ENCODE peak calls at places on chromosomes 12 and 14, in seven cellular contexts. F is thyroid gland; S is hippocampal formation; E is HT1080; B is effector CD8-positive, alpha-beta T cell; Z is GM04503; G is left colon. D is an unnamed sample.

GRCh38 chr14:32224731-32225377 is 21.8 kb upstream of the RNU6-8 start:
- DNase-seq in F (peak; percentile 64), S (no peak), E (peak; percentile 79), B (no peak), Z (no peak), G (peak; percentile 20), D (no peak)

GRCh38 chr12:106304001-106304421 is 1.5 kb downstream of the TCP11L2 start:
- DNase-seq in F (peak; percentile 70), S (peak; percentile 81), E (no peak), B (no peak), Z (no peak), G (no peak), D (no peak)

GRCh38 chr14:67516679-67517078 is 16.4 kb upstream of the PLEKHH1 start:
- DNase-seq in F (no peak), S (no peak), E (no peak), B (no peak), Z (no peak), G (no peak), D (no peak)

GRCh38 chr14:36516719-36517241 is 3.3 kb downstream of the NKX2-1 start:
- DNase-seq in F (peak; percentile 64), S (no peak), E (no peak), B (no peak), Z (no peak), G (no peak), D (no peak)

GRCh38 chr14:58171090-58171489 is 19.1 kb upstream of the ARMH4 start:
- DNase-seq in F (peak; percentile 88), S (no peak), E (peak; percentile 88), B (no peak), Z (peak; percentile 47), G (peak; percentile 71), D (peak; percentile 66)

GRCh38 chr14:50741571-50741970 is 73.5 kb upstream of the SAV1 start:
- DNase-seq in F (no peak), S (no peak), E (peak; percentile 70), B (no peak), Z (no peak), G (no peak), D (no peak)

GRCh38 chr12:131618303-131618658 is 92.6 kb upstream of the SFSWAP start:
- DNase-seq in F (no peak), S (no peak), E (no peak), B (no peak), Z (no peak), G (no peak), D (no peak)

GRCh38 chr12:49868952-49869815 is 26.3 kb upstream of the BCDIN3D start:
- DNase-seq in F (peak; percentile 97), S (peak; percentile 59), E (peak; percentile 68), B (no peak), Z (peak; percentile 21), G (peak; percentile 47), D (no peak)

GRCh38 chr12:104680070-104680469 is 223.3 kb downstream of the CHST11 start:
- DNase-seq in F (no peak), S (no peak), E (no peak), B (no peak), Z (no peak), G (no peak), D (no peak)